ENCODE peak calls at places on chromosomes 13 and 19, in four cellular contexts. One of them, this sample, is unnamed.

GRCh38 chr13:59843040-59843439 is 320.7 kb downstream of the DIAPH3 start:
- DNase-seq in ureter: no peak
- DNase-seq in LNCaP clone FGC: no peak
- DNase-seq in MCF 10A: no peak
- DNase-seq in this sample: no peak

GRCh38 chr13:64556391-64556790 is 2673.7 kb downstream of the PCDH9 start:
- DNase-seq in ureter: no peak
- DNase-seq in LNCaP clone FGC: no peak
- DNase-seq in MCF 10A: no peak
- DNase-seq in this sample: no peak

GRCh38 chr13:31477961-31478360 is 261.4 kb upstream of the RXFP2 start:
- DNase-seq in ureter: no peak
- DNase-seq in LNCaP clone FGC: no peak
- DNase-seq in MCF 10A: no peak
- DNase-seq in this sample: no peak

GRCh38 chr19:14954071-14954655 is 12.9 kb downstream of the OR7C2 start:
- DNase-seq in ureter: no peak
- DNase-seq in LNCaP clone FGC: no peak
- DNase-seq in MCF 10A: no peak
- DNase-seq in this sample: no peak

GRCh38 chr13:112800057-112800456 is 110.2 kb downstream of the ATP11A start:
- DNase-seq in ureter: no peak
- DNase-seq in LNCaP clone FGC: no peak
- DNase-seq in MCF 10A: no peak
- DNase-seq in this sample: no peak

GRCh38 chr13:42000836-42001235 is 39.9 kb upstream of the VWA8 start:
- DNase-seq in ureter: no peak
- DNase-seq in LNCaP clone FGC: no peak
- DNase-seq in MCF 10A: no peak
- DNase-seq in this sample: no peak

GRCh38 chr13:96053003-96053703 is at the start of gene UGGT2:
- DNase-seq in ureter: peak
- DNase-seq in LNCaP clone FGC: peak
- DNase-seq in MCF 10A: peak
- DNase-seq in this sample: peak

GRCh38 chr13:108020027-108020426 is 195.3 kb downstream of the LIG4 start:
- DNase-seq in ureter: peak
- DNase-seq in LNCaP clone FGC: no peak
- DNase-seq in MCF 10A: no peak
- DNase-seq in this sample: no peak

GRCh38 chr13:40982772-40983171 is 36.3 kb downstream of the ELF1 start:
- DNase-seq in ureter: no peak
- DNase-seq in LNCaP clone FGC: no peak
- DNase-seq in MCF 10A: no peak
- DNase-seq in this sample: no peak

GRCh38 chr19:54727562-54727961 is 3.3 kb downstream of the KIR3DL3 start:
- DNase-seq in ureter: no peak
- DNase-seq in LNCaP clone FGC: no peak
- DNase-seq in MCF 10A: no peak
- DNase-seq in this sample: no peak

GRCh38 chr19:18464646-18465045 is 26.7 kb upstream of the ISYNA1 start:
- DNase-seq in ureter: peak
- DNase-seq in LNCaP clone FGC: peak
- DNase-seq in MCF 10A: peak
- DNase-seq in this sample: no peak

GRCh38 chr19:7216373-7216902 is 77.8 kb downstream of the INSR start:
- DNase-seq in ureter: no peak
- DNase-seq in LNCaP clone FGC: no peak
- DNase-seq in MCF 10A: no peak
- DNase-seq in this sample: no peak

GRCh38 chr19:43438291-43439162 is 23.8 kb downstream of the TEX101 start:
- DNase-seq in ureter: no peak
- DNase-seq in LNCaP clone FGC: no peak
- DNase-seq in MCF 10A: peak
- DNase-seq in this sample: no peak

GRCh38 chr13:79678100-79678499 is 197.1 kb downstream of the NDFIP2 start:
- DNase-seq in ureter: no peak
- DNase-seq in LNCaP clone FGC: no peak
- DNase-seq in MCF 10A: no peak
- DNase-seq in this sample: no peak

GRCh38 chr19:49016067-49016839 is 638 bp downstream of the LHB start:
- DNase-seq in ureter: no peak
- DNase-seq in LNCaP clone FGC: no peak
- DNase-seq in MCF 10A: no peak
- DNase-seq in this sample: no peak

GRCh38 chr19:12956446-12957388 is at the start of gene GADD45GIP1:
- DNase-seq in ureter: peak
- DNase-seq in LNCaP clone FGC: peak
- DNase-seq in MCF 10A: peak
- DNase-seq in this sample: no peak

GRCh38 chr13:26534036-26534726 is 23.3 kb upstream of the WASF3 start:
- DNase-seq in ureter: no peak
- DNase-seq in LNCaP clone FGC: no peak
- DNase-seq in MCF 10A: no peak
- DNase-seq in this sample: no peak

GRCh38 chr19:33712268-33712667 is 84.4 kb upstream of the KCTD15 start:
- DNase-seq in ureter: no peak
- DNase-seq in LNCaP clone FGC: no peak
- DNase-seq in MCF 10A: no peak
- DNase-seq in this sample: no peak

GRCh38 chr13:61778531-61778930 is 362.9 kb upstream of the PCDH20 start:
- DNase-seq in ureter: no peak
- DNase-seq in LNCaP clone FGC: no peak
- DNase-seq in MCF 10A: no peak
- DNase-seq in this sample: no peak

GRCh38 chr13:114259374-114259773 is 22.0 kb upstream of the UPF3A start:
- DNase-seq in ureter: no peak
- DNase-seq in LNCaP clone FGC: no peak
- DNase-seq in MCF 10A: no peak
- DNase-seq in this sample: no peak

GRCh38 chr19:2273356-2274184 is 8.4 kb downstream of the PEAK3 start:
- DNase-seq in ureter: peak
- DNase-seq in LNCaP clone FGC: no peak
- DNase-seq in MCF 10A: peak
- DNase-seq in this sample: no peak

GRCh38 chr13:73956101-73956500 is 178.1 kb downstream of the KLF12 start:
- DNase-seq in ureter: no peak
- DNase-seq in LNCaP clone FGC: no peak
- DNase-seq in MCF 10A: no peak
- DNase-seq in this sample: no peak

This sample was measured in keratinocyte.